ENCODE peak calls at places on chromosome 17, in ten cellular contexts. J is tibial nerve; G is Peyer's patch; A is K562; L is PC-3; S is GM12865; B is CD8-positive, alpha-beta T cell; K is breast epithelium; D is heart left ventricle; Q is B cell. V is an unnamed sample.

GRCh38 chr17:63685021-63685420 is 14.9 kb downstream of the LIMD2 start:
- DNase-seq in L (no peak), B (no peak), D (no peak), K (no peak), A (no peak), J (no peak), Q (no peak), S (no peak), G (no peak), V (no peak)

GRCh38 chr17:39212200-39212810 is 12.2 kb downstream of the RPL19 start:
- DNase-seq in G (no peak), D (no peak), A (no peak), Q (no peak), L (no peak), J (no peak), B (no peak), S (no peak), K (no peak), V (no peak)

GRCh38 chr17:19288453-19288852 is 51.3 kb downstream of the EPN2 start:
- DNase-seq in J (no peak), S (no peak), B (no peak), A (no peak), G (no peak), L (no peak), Q (no peak), D (no peak), K (no peak), V (peak; percentile 20)

GRCh38 chr17:142102-142661 is 4.8 kb downstream of the SCGB1C2 start:
- DNase-seq in D (no peak), Q (no peak), S (peak; percentile 42), A (no peak), J (no peak), G (peak; percentile 43), K (peak; percentile 16), L (peak; percentile 15), B (peak; percentile 35), V (no peak)

GRCh38 chr17:38732376-38733314 is 2.5 kb downstream of the CISD3 start:
- DNase-seq in J (no peak), D (peak; percentile 63), G (peak; percentile 71), L (no peak), S (no peak), B (no peak), K (no peak), Q (no peak), A (no peak), V (no peak)

GRCh38 chr17:77738666-77739531 is 219.6 kb upstream of the TNRC6C start:
- DNase-seq in L (no peak), D (peak; percentile 74), S (no peak), K (peak; percentile 78), B (no peak), G (peak; percentile 41), Q (no peak), J (peak; percentile 52), A (no peak), V (no peak)

GRCh38 chr17:11293480-11293879 is 52.5 kb downstream of the SHISA6 start:
- DNase-seq in L (no peak), D (no peak), B (no peak), K (no peak), A (no peak), G (no peak), J (no peak), Q (no peak), S (no peak), V (no peak)

GRCh38 chr17:67628580-67629013 is 89.1 kb upstream of the NOL11 start:
- DNase-seq in D (peak; percentile 59), L (no peak), S (peak; percentile 80), B (no peak), J (no peak), Q (no peak), K (no peak), G (no peak), A (peak; percentile 20), V (no peak)

GRCh38 chr17:42428141-42428944 is 5.3 kb upstream of the CAVIN1 start:
- DNase-seq in D (peak; percentile 53), K (no peak), Q (no peak), G (peak; percentile 77), B (peak; percentile 64), S (peak; percentile 71), J (no peak), A (peak; percentile 67), L (no peak), V (peak; percentile 35)

GRCh38 chr17:36940313-36941264 is 3.3 kb downstream of the LHX1 start:
- DNase-seq in Q (peak; percentile 50), D (no peak), K (no peak), B (no peak), A (no peak), G (no peak), S (no peak), J (no peak), L (no peak), V (no peak)

GRCh38 chr17:54405826-54406225 is 494.8 kb upstream of the TOM1L1 start:
- DNase-seq in D (no peak), G (no peak), J (no peak), S (no peak), A (no peak), Q (no peak), L (no peak), B (no peak), K (no peak), V (no peak)

GRCh38 chr17:70365098-70365583 is 195.8 kb downstream of the KCNJ2 start:
- DNase-seq in L (no peak), S (peak; percentile 27), Q (no peak), A (no peak), J (no peak), D (no peak), B (no peak), G (no peak), K (no peak), V (no peak)

GRCh38 chr17:38798614-38799500 is 499 bp downstream of the PIP4K2B start:
- DNase-seq in B (peak; percentile 75), Q (peak; percentile 79), A (peak; percentile 61), G (peak; percentile 75), J (peak; percentile 13), S (peak; percentile 70), K (peak; percentile 29), D (peak; percentile 71), L (peak; percentile 18), V (no peak)

GRCh38 chr17:17950806-17951205 is 21.4 kb downstream of the TOM1L2 start:
- DNase-seq in G (no peak), B (no peak), L (peak; percentile 58), Q (no peak), S (no peak), D (no peak), J (no peak), A (no peak), K (no peak), V (no peak)
- TF ChIP-seq CTCF in G (no peak), B (no peak), L (peak; percentile 63), Q (no peak), S (no peak), D (no peak), J (no peak), A (no peak), K (no peak), V (peak; percentile 8)

GRCh38 chr17:76458580-76459490 is 5.9 kb upstream of the UBE2O start:
- DNase-seq in S (peak; percentile 78), G (peak; percentile 79), A (peak; percentile 84), K (no peak), J (no peak), D (peak; percentile 74), L (peak; percentile 86), B (no peak), Q (peak; percentile 61), V (peak; percentile 64)
- TF ChIP-seq CTCF in S (peak; percentile 70), G (no peak), A (peak; percentile 89), K (peak; percentile 18), J (peak; percentile 10), D (peak; percentile 47), L (peak; percentile 91), B (no peak), Q (peak; percentile 21), V (peak; percentile 36)

GRCh38 chr17:45812102-45812501 is 28.0 kb downstream of the CRHR1 start:
- DNase-seq in L (peak; percentile 47), A (no peak), B (no peak), G (no peak), Q (no peak), J (no peak), S (no peak), D (no peak), K (no peak), V (no peak)
- TF ChIP-seq CTCF in L (peak; percentile 47), A (peak; percentile 46), B (no peak), G (no peak), Q (no peak), J (no peak), S (no peak), D (no peak), K (no peak), V (peak; percentile 21)

DNA sequence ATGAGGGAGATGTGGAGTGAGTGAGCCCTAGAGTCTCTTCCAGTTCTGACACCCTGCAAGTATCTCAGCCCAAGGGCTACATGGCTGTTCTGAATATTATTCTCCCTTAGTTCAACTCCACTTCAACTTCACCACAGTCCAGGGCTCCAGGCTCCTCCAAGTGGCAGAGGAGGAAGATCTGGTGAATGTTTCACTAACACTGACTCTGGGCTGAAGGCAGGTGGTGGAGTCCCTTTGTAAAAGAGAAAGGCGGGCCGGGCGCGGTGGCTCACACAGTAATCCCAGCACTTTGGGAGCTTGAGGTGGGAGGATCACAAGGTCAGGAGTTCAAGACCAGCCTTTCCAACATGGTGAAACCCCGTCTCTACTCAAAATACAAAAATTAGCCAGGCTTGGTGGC is 13.6 kb downstream of the CCDC92B start:
- DNase-seq in G (no peak), K (no peak), B (no peak), A (no peak), S (no peak), Q (no peak), L (no peak), D (no peak), J (no peak), V (no peak)
- TF ChIP-seq CTCF in G (no peak), K (no peak), B (no peak), A (no peak), S (no peak), Q (no peak), L (no peak), D (no peak), J (no peak), V (no peak)

DNA sequence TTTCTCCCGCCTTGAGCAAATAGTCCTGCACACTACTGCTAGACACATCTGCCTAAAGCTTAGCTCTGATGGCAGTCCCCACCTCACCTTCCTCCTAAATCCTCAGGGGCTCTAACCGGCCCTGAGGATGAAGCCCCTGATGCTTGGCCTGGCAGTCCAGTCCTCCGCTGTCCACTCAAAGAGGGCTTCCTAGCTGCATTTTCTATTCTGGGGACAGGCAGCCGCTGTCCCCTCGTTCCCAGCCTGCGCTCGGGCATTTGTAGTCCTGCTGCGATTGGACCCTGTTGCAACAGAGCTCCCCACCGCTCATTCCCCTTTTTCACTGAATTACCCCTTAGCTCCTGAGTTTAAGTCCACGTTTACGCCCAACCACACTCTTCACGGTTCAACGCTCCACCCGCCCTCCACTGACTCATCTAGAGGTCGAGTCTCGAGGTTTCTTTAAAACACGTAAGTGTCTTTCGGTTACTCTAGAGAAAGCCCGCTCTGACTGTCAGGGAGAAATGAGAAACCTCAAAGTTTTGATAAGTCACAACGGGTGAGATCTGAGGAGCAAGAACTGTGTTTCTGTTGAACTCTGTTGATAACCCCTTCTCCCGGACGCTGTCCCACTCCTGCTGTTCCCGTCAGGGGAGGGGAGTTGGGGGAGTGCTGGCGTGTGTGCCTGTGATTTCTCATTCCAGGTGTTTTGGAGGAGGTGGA is 4.5 kb downstream of the CCR7 start:
- DNase-seq in L (no peak), A (peak; percentile 76), G (peak; percentile 86), J (no peak), S (peak; percentile 97), D (no peak), B (peak; percentile 73), K (no peak), Q (no peak), V (no peak)
- TF ChIP-seq CTCF in L (no peak), A (no peak), G (no peak), J (no peak), S (no peak), D (no peak), B (no peak), K (no peak), Q (peak; percentile 37), V (no peak)

GRCh38 chr17:73985466-73986015 is 217.9 kb upstream of the RPL38 start:
- DNase-seq in Q (no peak), S (no peak), K (no peak), G (no peak), D (no peak), A (no peak), L (no peak), J (no peak), B (no peak), V (no peak)
- TF ChIP-seq CTCF in Q (no peak), S (no peak), K (no peak), G (no peak), D (no peak), A (no peak), L (no peak), J (no peak), B (no peak), V (no peak)

V was measured in nephron progenitor cell.